ENCODE peak calls at places on chromosomes 16 and 17, in four cellular contexts. I, S, C and U are unnamed samples.

GRCh38 chr17:35799942-35800341 is 4.5 kb upstream of the MMP28 start:
- DNase-seq in S (no peak), I (peak), C (peak), U (no peak)

GRCh38 chr16:47713225-47713595 is 252.1 kb downstream of the PHKB start:
- DNase-seq in C (peak), I (no peak), S (no peak), U (peak)

GRCh38 chr16:6206080-6206479 is 1108.5 kb upstream of the EEF2KMT start:
- DNase-seq in I (peak), S (no peak), C (no peak), U (no peak)

GRCh38 chr16:52455549-52456277 is 91.2 kb downstream of the TOX3 start:
- DNase-seq in S (no peak), C (no peak), I (peak), U (no peak)

GRCh38 chr17:28741358-28742349 is 2.2 kb upstream of the TRAF4 start:
- DNase-seq in S (no peak), I (peak), C (no peak), U (no peak)

GRCh38 chr17:29279397-29280070 is 14.4 kb downstream of the NUFIP2 start:
- DNase-seq in I (no peak), S (no peak), C (no peak), U (no peak)

GRCh38 chr16:53754938-53755910 is 51.3 kb downstream of the FTO start:
- DNase-seq in S (peak), C (no peak), I (peak), U (no peak)

GRCh38 chr17:2982854-2983636 is 80.4 kb downstream of the OR1D5 start:
- DNase-seq in I (peak), S (no peak), C (peak), U (no peak)

GRCh38 chr16:74577882-74578366 is 29.0 kb downstream of the GLG1 start:
- DNase-seq in C (peak), S (peak), I (no peak), U (peak)

GRCh38 chr17:57466042-57466471 is 209.7 kb downstream of the MSI2 start:
- DNase-seq in C (no peak), I (no peak), S (no peak), U (no peak)

GRCh38 chr16:29807426-29808218 is 1.3 kb downstream of the MAZ start:
- DNase-seq in I (peak), S (peak), C (peak), U (peak)

GRCh38 chr16:57757883-57758282 is 22.3 kb downstream of the KATNB1 start:
- DNase-seq in S (no peak), I (no peak), C (no peak), U (no peak)

GRCh38 chr16:21608647-21609328 is 9.4 kb downstream of the METTL9 start:
- DNase-seq in I (no peak), C (peak), S (no peak), U (no peak)

GRCh38 chr16:84643677-84644076 is 4.6 kb upstream of the KLHL36 start:
- DNase-seq in I (no peak), S (no peak), C (no peak), U (no peak)

GRCh38 chr17:29615048-29615385 is 7.7 kb downstream of the CORO6 start:
- DNase-seq in S (no peak), I (peak), C (no peak), U (peak)

GRCh38 chr16:84322749-84323148 is 28.1 kb downstream of the WFDC1 start:
- DNase-seq in S (no peak), C (no peak), I (no peak), U (no peak)

GRCh38 chr16:27374231-27374793 is 27.7 kb upstream of the IL21R start:
- DNase-seq in C (no peak), I (no peak), S (no peak), U (peak)

GRCh38 chr17:46028969-46029565 is 30.0 kb downstream of the STH start:
- DNase-seq in C (no peak), S (no peak), I (no peak), U (no peak)

GRCh38 chr16:1464894-1465566 is 9.8 kb downstream of the CLCN7 start:
- DNase-seq in C (no peak), I (no peak), S (no peak), U (no peak)

GRCh38 chr17:55430531-55431228 is 9.0 kb upstream of the MMD start:
- DNase-seq in I (no peak), C (no peak), S (no peak), U (no peak)

GRCh38 chr16:30355144-30355953 is at the start of gene CD2BP2:
- DNase-seq in S (peak), I (peak), C (peak), U (peak)

GRCh38 chr16:81558444-81559175 is 114.0 kb downstream of the CMIP start:
- DNase-seq in I (peak), S (no peak), C (no peak), U (no peak)

GRCh38 chr17:62895650-62896301 is 70.3 kb upstream of the TANC2 start:
- DNase-seq in C (no peak), I (no peak), S (no peak), U (no peak)

GRCh38 chr16:25257504-25257955 is at the start of gene ZKSCAN2:
- DNase-seq in C (peak), I (peak), S (peak), U (peak)

GRCh38 chr17:77126519-77126918 is 14.2 kb upstream of the SEC14L1 start:
- DNase-seq in C (no peak), I (peak), S (no peak), U (no peak)

GRCh38 chr17:68706351-68706750 is 105.2 kb upstream of the FAM20A start:
- DNase-seq in S (no peak), C (no peak), I (no peak), U (no peak)

GRCh38 chr17:35298639-35299038 is 55.8 kb downstream of the SLFN5 start:
- DNase-seq in S (no peak), I (no peak), C (no peak), U (no peak)

GRCh38 chr16:27520982-27521673 is 28.6 kb downstream of the GTF3C1 start:
- DNase-seq in C (peak), S (no peak), I (no peak), U (no peak)

GRCh38 chr16:70018254-70018653 is 67.1 kb downstream of the CLEC18A start:
- DNase-seq in I (peak), S (peak), C (no peak), U (peak)

GRCh38 chr17:18950944-18951905 is 740 bp upstream of the SLC5A10 start:
- DNase-seq in I (no peak), S (peak), C (no peak), U (no peak)

GRCh38 chr17:18949566-18949965 is 2.4 kb upstream of the SLC5A10 start:
- DNase-seq in I (no peak), S (no peak), C (no peak), U (no peak)

GRCh38 chr17:18954321-18954720 is 2.4 kb downstream of the SLC5A10 start:
- DNase-seq in S (no peak), I (no peak), C (no peak), U (no peak)

GRCh38 chr17:18953231-18953728 is 1.3 kb downstream of the SLC5A10 start:
- DNase-seq in C (no peak), S (no peak), I (no peak), U (no peak)

DNA sequence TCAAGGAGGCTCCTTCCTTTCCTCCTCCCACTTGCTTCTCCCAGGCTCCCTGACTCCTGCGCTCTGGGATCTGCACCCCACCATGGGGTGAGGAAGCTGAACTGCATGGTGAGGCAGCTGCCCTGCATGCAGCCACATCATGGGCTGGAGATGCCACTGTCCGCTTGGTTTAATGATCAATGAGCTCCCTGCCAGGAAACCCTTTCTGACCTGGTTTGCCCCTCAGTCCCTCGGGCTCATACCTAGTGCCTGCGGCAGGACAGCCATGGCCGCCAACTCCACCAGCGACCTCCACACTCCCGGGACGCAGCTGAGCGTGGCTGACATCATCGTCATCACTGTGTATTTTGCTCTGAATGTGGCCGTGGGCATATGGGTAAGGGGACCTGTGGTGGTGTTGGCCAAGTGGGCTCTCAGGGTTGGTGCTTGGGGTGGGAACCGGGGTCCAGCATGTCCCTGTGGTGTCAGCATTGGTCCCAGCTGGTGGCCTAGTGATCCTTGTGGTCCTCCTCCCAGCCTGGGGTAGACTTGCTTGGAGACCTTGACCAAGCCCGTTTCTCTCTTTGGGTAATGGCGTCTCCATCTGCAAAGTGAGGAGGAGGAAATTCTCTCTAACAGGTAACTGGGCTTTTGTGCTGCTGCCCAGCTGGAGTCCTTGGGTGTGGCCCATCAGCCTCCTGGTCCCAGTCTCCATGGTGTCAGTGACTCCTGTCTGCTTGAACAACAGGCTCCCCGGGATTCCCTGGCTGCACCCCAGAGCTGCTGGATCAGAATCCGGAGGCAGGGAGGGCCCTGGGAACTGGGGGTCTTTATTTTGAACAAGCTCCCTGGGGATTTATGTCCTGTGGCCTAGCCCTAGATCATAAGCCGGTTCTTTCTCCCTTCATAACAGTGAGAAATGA is at the start of gene SLC5A10:
- DNase-seq in I (no peak), C (no peak), S (peak), U (no peak)
- TF ChIP-seq CTCF in I (no peak), C (peak), S (peak), U (peak)

GRCh38 chr17:410674-411401 is 58.2 kb upstream of the RPH3AL start:
- DNase-seq in S (peak), C (peak), I (peak), U (no peak)
- TF ChIP-seq CTCF in S (no peak), C (peak), I (peak), U (no peak)

DNA sequence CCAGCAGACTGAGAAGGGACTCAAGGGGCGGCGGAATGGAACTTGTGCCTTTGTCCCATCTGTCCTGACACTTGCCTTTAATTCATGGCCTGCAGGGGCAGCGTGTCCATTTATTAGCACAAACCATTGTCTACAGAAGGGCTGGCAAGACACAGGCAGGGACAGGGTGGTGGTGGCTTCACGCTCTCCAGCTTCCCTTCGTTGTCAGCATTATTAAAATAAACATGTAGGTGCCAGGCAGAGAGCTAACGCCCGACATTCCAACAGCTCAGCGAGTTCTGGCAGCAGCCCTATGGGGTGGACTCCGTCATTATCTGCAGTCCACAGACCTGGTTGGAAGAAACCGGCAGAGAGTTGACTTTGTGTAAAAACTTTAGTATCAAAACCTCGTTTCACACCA is 16.3 kb downstream of the DNAI2 start:
- DNase-seq in I (no peak), C (no peak), S (no peak), U (no peak)
- TF ChIP-seq CTCF in I (no peak), C (no peak), S (no peak), U (no peak)

DNA sequence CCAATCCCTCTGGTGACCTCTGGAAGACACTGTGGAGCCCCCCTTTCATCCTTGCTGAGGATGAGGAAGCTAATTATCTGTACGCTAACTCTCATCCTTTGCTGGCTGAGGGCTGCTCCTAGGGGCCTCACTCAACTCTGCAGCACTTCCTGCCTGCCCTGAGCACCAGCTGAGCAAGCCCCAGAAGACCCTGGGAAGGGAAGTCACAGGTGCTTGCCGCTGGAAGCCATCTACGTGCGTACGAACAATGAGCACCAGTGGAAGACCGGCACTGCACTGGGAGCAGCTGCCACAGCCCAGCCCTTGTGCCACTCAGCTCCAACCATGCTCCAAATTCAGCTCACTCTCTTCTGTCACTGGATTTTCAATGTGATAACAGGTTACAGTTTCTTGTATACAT is 145.7 kb upstream of the CDH5 start:
- DNase-seq in C (no peak), I (no peak), S (no peak), U (no peak)
- TF ChIP-seq CTCF in C (no peak), I (no peak), S (no peak), U (no peak)

GRCh38 chr17:39684369-39685043 is 3.4 kb downstream of the PGAP3 start:
- DNase-seq in C (no peak), I (no peak), S (no peak), U (no peak)

GRCh38 chr17:39688475-39688835 is 598 bp upstream of the PGAP3 start:
- DNase-seq in C (no peak), S (no peak), I (no peak), U (no peak)

GRCh38 chr17:39688945-39689344 is 1.1 kb upstream of the PGAP3 start:
- DNase-seq in S (no peak), C (no peak), I (no peak), U (no peak)

GRCh38 chr17:39687101-39687545 is 734 bp downstream of the PGAP3 start:
- DNase-seq in S (no peak), C (no peak), I (no peak), U (no peak)

GRCh38 chr17:39687546-39688474 is at the start of gene PGAP3:
- DNase-seq in I (peak), S (peak), C (peak), U (peak)
- TF ChIP-seq CTCF in I (no peak), S (peak), C (no peak), U (peak)

GRCh38 chr16:56011808-56012478 is 136.8 kb upstream of the CES5A start:
- DNase-seq in C (no peak), I (no peak), S (no peak), U (no peak)

GRCh38 chr16:56005958-56006357 is 130.8 kb upstream of the CES5A start:
- DNase-seq in C (no peak), S (no peak), I (no peak), U (no peak)
- TF ChIP-seq CTCF in C (no peak), S (no peak), I (no peak), U (no peak)